ENCODE peak calls at places on chromosomes 7 and 10, in eight cellular contexts. E, L, C, U, A, Z, K and V are unnamed samples.

GRCh38 chr10:125041856-125042506 is 100.1 kb downstream of the ZRANB1 start:
- DNase-seq in K (no peak), A (no peak), L (no peak), Z (no peak), U (no peak), E (no peak), C (no peak), V (no peak)

GRCh38 chr10:125567529-125567928 is 115.4 kb downstream of the TEX36 start:
- DNase-seq in L (no peak), E (no peak), A (no peak), K (no peak), Z (no peak), C (no peak), U (no peak), V (no peak)

GRCh38 chr7:158498443-158499108 is 89.0 kb downstream of the PTPRN2 start:
- DNase-seq in U (no peak), E (no peak), A (no peak), Z (no peak), C (no peak), L (no peak), K (no peak), V (no peak)

GRCh38 chr10:89283988-89284475 is 17.8 kb upstream of the IFIT2 start:
- DNase-seq in E (no peak), U (no peak), C (no peak), Z (no peak), K (no peak), L (peak), A (peak), V (no peak)

GRCh38 chr10:119025776-119026175 is 3.7 kb upstream of the NANOS1 start:
- DNase-seq in Z (no peak), A (no peak), L (no peak), U (no peak), C (no peak), E (no peak), K (no peak), V (no peak)

GRCh38 chr10:28925154-28925663 is 247.9 kb downstream of the BAMBI start:
- DNase-seq in A (no peak), U (no peak), Z (no peak), K (no peak), E (no peak), L (no peak), C (no peak), V (no peak)

GRCh38 chr7:388961-389701 is 99.2 kb downstream of the FOXL3 start:
- DNase-seq in U (no peak), Z (peak), L (no peak), E (no peak), K (peak), C (peak), A (no peak), V (no peak)

GRCh38 chr7:31114593-31115343 is 62.7 kb downstream of the ADCYAP1R1 start:
- DNase-seq in U (peak), Z (no peak), K (peak), A (peak), E (no peak), C (no peak), L (peak), V (no peak)

GRCh38 chr10:112510384-112510783 is 63.4 kb downstream of the VTI1A start:
- DNase-seq in E (no peak), C (no peak), U (no peak), L (no peak), A (no peak), K (no peak), Z (no peak), V (no peak)

GRCh38 chr7:55335151-55335550 is 30.0 kb upstream of the LANCL2 start:
- DNase-seq in U (no peak), K (no peak), Z (no peak), E (no peak), L (no peak), C (no peak), A (no peak), V (no peak)

GRCh38 chr10:33224251-33224965 is 110.1 kb downstream of the NRP1 start:
- DNase-seq in K (no peak), C (no peak), L (no peak), Z (no peak), A (no peak), E (no peak), U (no peak), V (no peak)

GRCh38 chr7:45072131-45073030 is 16.4 kb downstream of the NACAD start:
- DNase-seq in L (no peak), E (no peak), Z (no peak), A (no peak), K (no peak), U (no peak), C (no peak), V (no peak)

GRCh38 chr7:105602325-105603305 is 21.3 kb upstream of the EFCAB10 start:
- DNase-seq in E (no peak), Z (no peak), U (no peak), L (no peak), A (peak), C (no peak), K (peak), V (no peak)

GRCh38 chr7:13860734-13861133 is 128.7 kb downstream of the ETV1 start:
- DNase-seq in C (no peak), E (no peak), L (no peak), U (no peak), A (no peak), Z (no peak), K (no peak), V (no peak)

GRCh38 chr10:89591111-89591795 is 53.8 kb downstream of the PANK1 start:
- DNase-seq in U (no peak), K (no peak), E (no peak), A (no peak), Z (no peak), C (no peak), L (no peak), V (no peak)

GRCh38 chr10:11853468-11853867 is 30.3 kb downstream of the PROSER2 start:
- DNase-seq in C (no peak), E (no peak), A (no peak), U (no peak), K (no peak), L (no peak), Z (peak), V (no peak)

GRCh38 chr7:47489624-47490023 is 92.3 kb downstream of the TNS3 start:
- DNase-seq in L (no peak), C (no peak), Z (no peak), E (no peak), K (no peak), U (no peak), A (no peak), V (no peak)

GRCh38 chr10:14904864-14905263 is 26.2 kb downstream of the SUV39H2 start:
- DNase-seq in A (no peak), L (no peak), Z (no peak), K (no peak), E (no peak), U (no peak), C (no peak), V (no peak)

GRCh38 chr10:32317795-32318194 is 29.2 kb downstream of the EPC1 start:
- DNase-seq in K (no peak), U (peak), C (peak), Z (no peak), L (no peak), A (no peak), E (no peak), V (no peak)

GRCh38 chr7:130292682-130293257 is at the start of gene CPA4:
- DNase-seq in K (no peak), L (no peak), A (peak), C (no peak), Z (no peak), E (peak), U (peak), V (no peak)

GRCh38 chr10:77334501-77334900 is 303.1 kb downstream of the KCNMA1 start:
- DNase-seq in U (no peak), C (no peak), A (no peak), E (no peak), Z (no peak), K (no peak), L (no peak), V (no peak)

GRCh38 chr10:4384254-4384653 is 441.8 kb upstream of the AKR1E2 start:
- DNase-seq in A (no peak), E (no peak), K (no peak), L (no peak), C (no peak), Z (no peak), U (no peak), V (no peak)

GRCh38 chr7:140674899-140675701 is 2.4 kb downstream of the ADCK2 start:
- DNase-seq in K (peak), A (peak), E (peak), C (no peak), U (no peak), Z (peak), L (peak), V (no peak)

GRCh38 chr10:82148764-82149163 is 273.8 kb downstream of the NRG3 start:
- DNase-seq in A (no peak), E (no peak), U (no peak), L (no peak), Z (no peak), C (no peak), K (no peak), V (no peak)

GRCh38 chr10:82150123-82150900 is 275.3 kb downstream of the NRG3 start:
- DNase-seq in U (peak), Z (no peak), L (peak), C (peak), E (no peak), A (peak), K (no peak), V (no peak)
- TF ChIP-seq CTCF in U (peak), Z (no peak), L (peak), C (peak), E (no peak), A (no peak), K (no peak), V (peak)

GRCh38 chr10:91296471-91296870 is 76.0 kb downstream of the PCGF5 start:
- DNase-seq in C (no peak), L (no peak), Z (peak), U (peak), A (peak), E (peak), K (no peak), V (no peak)
- TF ChIP-seq CTCF in C (peak), L (no peak), Z (peak), U (peak), A (no peak), E (peak), K (no peak), V (no peak)

DNA sequence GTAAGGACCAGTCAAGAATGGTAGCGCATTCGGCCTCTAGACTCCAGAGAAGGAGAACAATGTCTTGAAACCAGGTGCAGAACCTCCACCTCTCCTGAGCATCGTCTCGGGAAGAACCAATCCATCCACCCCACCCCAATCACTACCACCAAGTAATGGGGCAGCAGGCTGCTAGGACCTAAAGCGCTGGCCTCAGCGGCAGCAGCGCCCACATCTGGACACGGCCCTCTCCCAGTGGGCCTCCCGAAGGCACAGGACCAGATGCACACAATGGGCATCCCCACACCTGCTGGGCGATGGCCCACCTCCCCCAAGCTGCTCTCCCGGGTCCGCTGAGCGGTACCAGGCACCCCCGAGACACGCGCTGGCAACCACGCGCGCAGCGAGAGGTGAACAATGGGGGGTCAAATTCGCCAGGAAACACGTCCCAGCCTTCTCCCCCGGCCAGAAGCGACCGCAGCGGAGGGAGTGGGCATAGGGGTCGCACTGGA is 631 bp downstream of the CTTNBP2 start:
- DNase-seq in A (no peak), L (peak), C (peak), E (peak), Z (no peak), K (peak), U (no peak), V (no peak)
- TF ChIP-seq CTCF in A (no peak), L (no peak), C (no peak), E (no peak), Z (no peak), K (no peak), U (no peak), V (no peak)

GRCh38 chr10:100670828-100671479 is 74.4 kb upstream of the PAX2 start:
- DNase-seq in A (no peak), Z (peak), L (peak), U (peak), K (no peak), E (no peak), C (peak), V (no peak)
- TF ChIP-seq CTCF in A (peak), Z (peak), L (peak), U (peak), K (no peak), E (peak), C (peak), V (peak)

GRCh38 chr7:30062587-30062986 is 34.4 kb downstream of the PLEKHA8 start:
- DNase-seq in L (no peak), U (peak), Z (peak), A (peak), C (peak), K (no peak), E (peak), V (no peak)
- TF ChIP-seq CTCF in L (peak), U (peak), Z (peak), A (peak), C (peak), K (no peak), E (peak), V (peak)

DNA sequence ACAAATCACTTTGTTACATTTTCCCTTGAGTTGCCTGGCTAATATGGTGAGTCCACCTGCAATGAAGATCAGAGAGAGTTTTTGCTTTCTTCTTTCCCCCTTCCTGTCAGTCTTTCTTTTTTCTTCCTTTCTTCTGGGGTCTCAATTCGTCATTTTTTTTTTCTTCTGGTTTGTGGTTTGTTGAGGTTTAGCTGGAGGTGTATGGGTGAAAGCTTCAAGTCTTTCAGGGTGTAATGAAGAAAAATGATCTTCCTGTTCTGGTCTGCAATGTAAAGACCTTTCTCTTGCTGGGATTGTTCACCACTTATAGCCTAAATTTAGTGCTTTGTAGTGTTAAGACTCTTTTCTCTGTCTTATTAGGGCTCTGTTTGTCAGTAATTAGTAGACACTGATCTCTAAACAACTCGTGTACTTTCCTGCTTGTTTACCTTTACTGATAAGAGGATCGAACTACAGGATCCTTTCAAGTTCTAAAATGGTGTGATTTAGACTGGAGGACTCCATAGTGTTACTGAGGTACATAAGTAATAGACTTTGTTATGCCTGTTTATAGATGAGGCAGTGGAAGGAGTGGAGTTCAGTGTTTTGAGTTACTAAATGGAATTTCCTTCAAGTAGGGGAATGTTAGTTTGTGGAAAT is 129.1 kb downstream of the SUGCT start:
- DNase-seq in C (no peak), U (no peak), Z (no peak), E (no peak), L (no peak), A (no peak), K (no peak), V (no peak)
- TF ChIP-seq CTCF in C (no peak), U (no peak), Z (no peak), E (no peak), L (no peak), A (no peak), K (no peak), V (no peak)

DNA sequence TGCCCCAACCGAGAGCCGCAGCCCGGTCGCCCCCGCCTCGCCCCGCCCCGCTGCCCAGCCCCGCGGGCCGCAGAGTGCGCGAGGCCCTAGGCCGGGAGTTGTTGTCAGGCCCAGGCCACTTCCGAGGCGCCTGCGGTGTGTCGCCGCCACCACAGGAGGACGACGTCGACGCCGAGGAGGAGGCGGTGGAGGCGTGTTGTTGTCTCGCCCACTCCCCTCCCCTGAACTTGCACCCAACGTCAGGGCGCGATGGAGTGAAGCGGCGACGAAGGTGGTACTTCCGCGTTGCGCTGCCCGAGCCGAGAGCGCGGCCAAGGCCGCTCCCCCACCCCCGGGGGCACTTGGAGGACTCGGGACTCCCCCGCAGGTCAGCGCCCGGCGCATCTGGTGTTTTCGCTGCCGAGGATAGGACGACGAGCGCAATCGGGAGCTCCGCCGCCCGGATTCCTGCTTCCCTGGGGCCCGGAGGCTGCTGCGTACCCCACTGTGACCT is at the start of gene CDK13:
- DNase-seq in U (peak), C (peak), Z (peak), E (peak), L (peak), A (peak), K (peak), V (no peak)
- TF ChIP-seq CTCF in U (no peak), C (no peak), Z (peak), E (no peak), L (no peak), A (no peak), K (no peak), V (no peak)

DNA sequence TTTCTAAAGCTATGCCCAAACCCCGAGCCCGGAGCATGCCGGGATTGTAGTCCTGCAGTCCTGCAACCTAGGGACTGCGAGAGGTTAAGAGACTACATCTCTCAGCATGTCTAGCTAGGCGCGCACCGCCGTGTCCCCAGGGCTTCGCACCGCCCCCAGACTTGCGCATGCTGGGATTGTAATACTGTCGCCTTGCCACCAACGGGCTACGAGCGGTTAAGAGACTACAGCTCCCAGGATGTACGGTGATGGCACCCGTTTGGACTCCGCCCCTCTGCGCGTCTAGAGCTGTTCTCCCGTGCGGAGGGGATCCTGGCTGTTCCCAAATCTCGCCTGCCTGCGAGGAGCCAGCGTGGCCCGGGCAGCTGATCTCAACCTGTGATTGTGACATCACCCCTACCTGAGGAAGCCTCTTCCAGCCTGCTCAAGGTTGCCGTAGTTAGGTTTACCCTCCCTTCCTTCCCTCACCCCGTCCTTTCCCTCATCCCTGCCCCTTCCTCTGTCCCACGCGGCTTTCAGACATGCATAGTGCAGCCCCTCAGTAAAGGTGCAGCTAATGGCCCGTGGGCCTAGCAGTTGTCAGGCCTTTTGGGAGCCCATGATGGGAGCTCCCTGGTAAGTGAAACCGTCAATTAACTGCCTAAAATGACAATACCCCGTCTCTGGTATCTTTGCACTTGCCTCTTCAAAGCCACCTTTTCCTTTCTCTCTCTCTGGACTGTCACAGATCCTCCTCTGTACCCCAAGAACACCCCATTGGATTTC is 6.3 kb upstream of the ZNF736 start:
- DNase-seq in Z (peak), C (peak), E (no peak), A (peak), L (peak), K (peak), U (peak), V (peak)
- TF ChIP-seq CTCF in Z (no peak), C (no peak), E (no peak), A (no peak), L (no peak), K (no peak), U (no peak), V (no peak)

DNA sequence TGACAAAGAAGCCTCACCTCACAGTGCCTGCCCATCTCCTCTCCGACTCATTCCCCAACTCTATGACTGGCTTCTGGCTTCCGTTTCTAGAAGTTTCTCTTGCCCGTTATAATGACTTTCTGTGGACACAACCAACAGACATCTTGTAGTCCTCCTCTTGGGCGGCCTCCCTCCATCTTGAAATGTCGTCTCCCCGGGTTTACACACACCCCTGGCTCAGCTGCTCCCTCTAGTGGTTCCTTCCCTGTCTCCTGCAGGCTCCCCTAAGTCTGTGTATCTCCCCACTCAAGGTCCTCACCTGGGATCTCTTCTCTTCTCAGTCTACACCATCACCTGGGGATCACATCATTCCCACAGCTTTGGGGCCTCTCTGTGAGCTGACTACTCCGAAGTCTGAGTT is 123.4 kb upstream of the NEBL start:
- DNase-seq in Z (peak), E (peak), L (peak), U (peak), C (peak), K (no peak), A (peak), V (no peak)
- TF ChIP-seq CTCF in Z (peak), E (peak), L (peak), U (peak), C (peak), K (no peak), A (peak), V (peak)